ENCODE peak calls at places on chromosomes 11 and 22, in ten cellular contexts. G, A, H, Z, J, P, T, N, F and U are unnamed samples.
A peak's percentile ranks its signal among the peaks of the same experiment; 100 is the strongest.

GRCh38 chr11:120168960-120169681 is 31.2 kb upstream of the TRIM29 start:
- DNase-seq in T (peak; percentile 73), J (peak; percentile 75), P (peak; percentile 67), G (peak; percentile 89), N (no peak), A (peak; percentile 68), H (no peak), Z (peak; percentile 49), F (peak; percentile 75), U (peak; percentile 92)

GRCh38 chr11:6618117-6619020 is 853 bp downstream of the TPP1 start:
- DNase-seq in F (peak; percentile 49), Z (peak; percentile 83), J (peak; percentile 85), A (peak; percentile 97), H (peak; percentile 78), T (peak; percentile 60), N (no peak), P (no peak), G (no peak), U (peak; percentile 96)

GRCh38 chr11:90737328-90738050 is 514.6 kb upstream of the CHORDC1 start:
- DNase-seq in J (no peak), H (no peak), A (no peak), Z (no peak), G (peak; percentile 8), T (no peak), F (no peak), P (no peak), N (no peak), U (no peak)

GRCh38 chr11:81080476-81080875 is 1639.6 kb upstream of the TENM4 start:
- DNase-seq in N (no peak), G (no peak), H (peak; percentile 11), T (no peak), P (no peak), F (no peak), Z (peak; percentile 24), A (no peak), J (no peak), U (no peak)

GRCh38 chr11:134207538-134208239 is 16.1 kb downstream of the NCAPD3 start:
- DNase-seq in J (peak; percentile 83), F (peak; percentile 57), H (no peak), A (peak; percentile 35), T (peak; percentile 44), G (peak; percentile 64), P (peak; percentile 43), N (no peak), Z (no peak), U (no peak)

GRCh38 chr11:44942029-44942710 is 8.5 kb downstream of the TP53I11 start:
- DNase-seq in N (no peak), A (no peak), G (no peak), P (no peak), J (no peak), T (no peak), F (no peak), Z (no peak), H (no peak), U (no peak)

GRCh38 chr11:70134490-70134889 is 56.4 kb downstream of the ANO1 start:
- DNase-seq in P (no peak), G (no peak), F (no peak), N (no peak), A (no peak), Z (no peak), H (no peak), T (no peak), J (no peak), U (peak; percentile 34)

GRCh38 chr11:92340839-92341238 is 116.2 kb downstream of the FAT3 start:
- DNase-seq in P (no peak), Z (no peak), A (no peak), G (peak; percentile 87), J (no peak), F (no peak), H (no peak), T (peak; percentile 22), N (no peak), U (no peak)

GRCh38 chr11:77040889-77041288 is 6.7 kb downstream of the B3GNT6 start:
- DNase-seq in H (no peak), A (no peak), Z (no peak), F (no peak), T (no peak), G (no peak), N (no peak), P (no peak), J (no peak), U (no peak)

GRCh38 chr22:37823134-37823985 is at the start of gene GALR3:
- DNase-seq in Z (no peak), P (no peak), T (no peak), H (no peak), N (no peak), G (no peak), A (no peak), F (no peak), J (no peak), U (peak; percentile 60)

GRCh38 chr22:48185071-48185470 is 1422.6 kb downstream of the TBC1D22A start:
- DNase-seq in P (no peak), J (no peak), N (no peak), T (no peak), A (no peak), G (no peak), H (no peak), Z (no peak), F (no peak), U (no peak)

GRCh38 chr11:2102883-2103213 is 36.3 kb downstream of the IGF2 start:
- DNase-seq in N (no peak), Z (no peak), T (no peak), A (no peak), H (no peak), P (no peak), F (no peak), J (peak; percentile 39), G (no peak), U (peak; percentile 31)

GRCh38 chr22:40904101-40904500 is 42.2 kb upstream of the DNAJB7 start:
- DNase-seq in A (no peak), J (no peak), G (no peak), P (no peak), Z (no peak), F (no peak), H (no peak), N (no peak), T (no peak), U (no peak)

DNA sequence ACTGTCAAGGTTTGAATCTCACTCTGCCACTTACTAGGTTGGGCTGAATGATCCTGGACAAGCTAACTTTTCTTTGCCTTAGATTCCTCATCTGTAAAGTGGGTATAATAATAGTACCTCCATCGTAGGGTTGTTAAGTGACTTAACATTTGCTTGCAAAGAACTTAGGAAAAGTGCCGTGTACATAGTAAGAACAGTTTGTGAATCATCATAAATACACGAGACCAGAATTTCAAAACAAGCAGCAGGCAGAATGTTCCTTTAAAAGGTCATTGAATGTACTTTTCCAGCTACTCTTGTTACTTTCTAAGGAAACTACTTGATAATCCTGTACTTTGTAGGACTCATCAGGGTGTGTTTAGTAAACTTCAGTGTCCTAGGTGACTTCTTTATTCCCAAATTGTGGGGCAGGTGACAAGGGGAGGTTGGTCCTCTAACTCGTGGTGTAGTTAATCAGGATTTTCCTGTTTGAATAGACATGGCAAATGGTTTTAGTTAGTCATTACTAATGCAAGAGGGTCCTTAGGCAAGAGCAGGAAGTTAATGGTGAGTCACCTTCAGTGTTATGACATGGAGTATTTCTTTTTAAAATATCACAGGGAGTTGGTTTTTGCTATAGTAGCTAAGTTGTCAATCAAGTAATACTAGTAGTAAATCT is 67.9 kb downstream of the YAP1 start:
- DNase-seq in H (peak; percentile 91), T (no peak), P (no peak), F (no peak), J (no peak), N (no peak), Z (peak; percentile 92), G (no peak), A (peak; percentile 97), U (peak; percentile 91)
- H3K4me3 ChIP-seq in H (no peak overlapping the region), T (no peak overlapping the region), P (no peak overlapping the region), F (no peak overlapping the region), J (no peak overlapping the region), N (peak overlapping the region; percentile 32), Z (no peak overlapping the region), G (no peak overlapping the region), A (peak overlapping the region; percentile 37), U (peak overlapping the region; percentile 34)

GRCh38 chr22:20751185-20751851 is 22.6 kb upstream of the SERPIND1 start:
- DNase-seq in J (no peak), N (no peak), A (peak; percentile 1), H (no peak), G (peak; percentile 75), P (no peak), T (no peak), F (no peak), Z (no peak), U (peak; percentile 15)
- H3K36me3 ChIP-seq in J (no peaks in the 10 kb centered on the region), N (peaks cover 26% of the 10 kb centered on the region), A (peaks cover 78% of the 10 kb centered on the region), H (peaks cover 7% of the 10 kb centered on the region), G (no peaks in the 10 kb centered on the region), P (no peaks in the 10 kb centered on the region), T (peaks cover 3% of the 10 kb centered on the region), F (peaks cover 84% of the 10 kb centered on the region), Z (peaks cover 8% of the 10 kb centered on the region), U (peaks cover 34% of the 10 kb centered on the region)

DNA sequence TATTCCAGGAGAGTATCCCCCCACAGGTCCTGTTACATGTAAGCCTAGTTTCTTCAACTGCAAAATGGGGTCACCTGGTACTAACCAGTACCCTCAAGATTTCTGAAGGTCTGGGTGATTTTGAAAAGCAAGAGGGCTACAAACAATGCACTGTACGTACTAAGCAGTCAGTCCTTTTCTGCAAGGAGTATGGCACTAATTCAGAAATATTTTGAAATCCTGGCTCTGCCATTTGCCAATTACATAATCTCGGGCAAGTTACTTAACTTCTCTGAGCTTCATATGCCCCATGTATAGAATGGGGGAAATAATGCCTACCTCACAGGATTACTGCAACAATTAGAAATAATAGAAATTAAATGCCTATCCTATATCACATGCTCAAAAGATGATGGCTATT is 60.6 kb upstream of the CCDC89 start:
- DNase-seq in H (no peak), N (no peak), P (no peak), A (no peak), Z (no peak), T (no peak), G (no peak), J (no peak), F (no peak), U (no peak)
- H3K4me3 ChIP-seq in H (no peak overlapping the region), N (no peak overlapping the region), P (no peak overlapping the region), A (no peak overlapping the region), Z (no peak overlapping the region), T (no peak overlapping the region), G (no peak overlapping the region), J (no peak overlapping the region), F (no peak overlapping the region), U (no peak overlapping the region)

GRCh38 chr11:67307545-67308001 is 4.2 kb downstream of the SSH3 start:
- DNase-seq in G (no peak), N (no peak), A (no peak), J (no peak), Z (no peak), H (no peak), P (no peak), T (no peak), F (peak; percentile 19), U (peak; percentile 68)
- H3K36me3 ChIP-seq in G (no peaks in the 10 kb centered on the region), N (peaks cover 22% of the 10 kb centered on the region), A (peaks cover 21% of the 10 kb centered on the region), J (no peaks in the 10 kb centered on the region), Z (peaks cover 2% of the 10 kb centered on the region), H (no peaks in the 10 kb centered on the region), P (no peaks in the 10 kb centered on the region), T (peaks cover 6% of the 10 kb centered on the region), F (peaks cover 61% of the 10 kb centered on the region), U (peaks cover 11% of the 10 kb centered on the region)